ENCODE peak calls at places on chromosomes 1 and 21, in six cellular contexts. E, U, I, L, G and K are unnamed samples.

GRCh38 chr21:44337941-44338895 is 972 bp downstream of the CFAP410 start:
- DNase-seq in E (peak), U (peak), I (peak), L (peak), G (peak), K (peak)

GRCh38 chr1:59062743-59063142 is 234.2 kb upstream of the FGGY start:
- DNase-seq in E (no peak), U (no peak), I (peak), L (peak), G (no peak), K (peak)

GRCh38 chr1:220300442-220301121 is 28.3 kb upstream of the RAB3GAP2 start:
- DNase-seq in E (peak), U (no peak), I (peak), L (peak), G (no peak), K (peak)

GRCh38 chr1:65440915-65441314 is 20.4 kb downstream of the LEPR start:
- DNase-seq in E (no peak), U (no peak), I (no peak), L (no peak), G (no peak), K (no peak)

GRCh38 chr1:38028671-38029070 is 16.1 kb downstream of the UTP11 start:
- DNase-seq in E (no peak), U (no peak), I (no peak), L (no peak), G (peak), K (no peak)

GRCh38 chr1:118767971-118768370 is 220.2 kb downstream of the TBX15 start:
- DNase-seq in E (no peak), U (no peak), I (no peak), L (no peak), G (no peak), K (no peak)

GRCh38 chr1:9291914-9292360 is 757 bp upstream of the SPSB1 start:
- DNase-seq in E (peak), U (peak), I (no peak), L (peak), G (no peak), K (peak)

GRCh38 chr1:240776237-240776636 is 164.3 kb upstream of the GREM2 start:
- DNase-seq in E (no peak), U (no peak), I (no peak), L (no peak), G (no peak), K (peak)

GRCh38 chr21:21096956-21097355 is 98.7 kb downstream of the NCAM2 start:
- DNase-seq in E (no peak), U (no peak), I (no peak), L (no peak), G (no peak), K (no peak)

GRCh38 chr1:154599658-154600057 is 8.3 kb downstream of the ADAR start:
- DNase-seq in E (no peak), U (no peak), I (no peak), L (no peak), G (no peak), K (no peak)

GRCh38 chr21:41678016-41678935 is 88.6 kb downstream of the RIPK4 start:
- DNase-seq in E (no peak), U (no peak), I (peak), L (peak), G (peak), K (peak)

GRCh38 chr1:229220163-229220846 is 50.6 kb upstream of the RAB4A start:
- DNase-seq in E (no peak), U (no peak), I (no peak), L (no peak), G (no peak), K (no peak)

GRCh38 chr1:226002667-226003501 is 3.7 kb upstream of the SDE2 start:
- DNase-seq in E (peak), U (peak), I (no peak), L (peak), G (peak), K (peak)

GRCh38 chr1:212856755-212857154 is 1.3 kb upstream of the FLVCR1 start:
- DNase-seq in E (no peak), U (no peak), I (no peak), L (no peak), G (no peak), K (no peak)

GRCh38 chr1:41902125-41902524 is 16.6 kb downstream of the HIVEP3 start:
- DNase-seq in E (no peak), U (no peak), I (no peak), L (no peak), G (no peak), K (peak)

GRCh38 chr1:27234054-27234882 is at the start of gene WDTC1:
- DNase-seq in E (peak), U (peak), I (peak), L (peak), G (peak), K (peak)

GRCh38 chr1:117897551-117897950 is 31.9 kb downstream of the GDAP2 start:
- DNase-seq in E (no peak), U (no peak), I (no peak), L (peak), G (no peak), K (peak)

GRCh38 chr1:54547601-54548388 is at the start of gene ACOT11:
- DNase-seq in E (peak), U (peak), I (no peak), L (no peak), G (peak), K (no peak)

GRCh38 chr1:110668523-110668922 is 6.2 kb downstream of the KCNA3 start:
- DNase-seq in E (no peak), U (no peak), I (no peak), L (no peak), G (no peak), K (no peak)

GRCh38 chr1:161172776-161173376 is 4.4 kb downstream of the B4GALT3 start:
- DNase-seq in E (no peak), U (no peak), I (no peak), L (no peak), G (no peak), K (no peak)

GRCh38 chr1:10514490-10515235 is 39.9 kb downstream of the PEX14 start:
- DNase-seq in E (no peak), U (no peak), I (no peak), L (peak), G (peak), K (peak)

GRCh38 chr1:51139474-51139873 is 37.4 kb downstream of the C1orf185 start:
- DNase-seq in E (no peak), U (no peak), I (no peak), L (no peak), G (no peak), K (no peak)

GRCh38 chr1:19423130-19423529 is 62.2 kb downstream of the CAPZB start:
- DNase-seq in E (no peak), U (no peak), I (no peak), L (no peak), G (no peak), K (no peak)

GRCh38 chr1:35605882-35606182 is 32.7 kb downstream of the TFAP2E start:
- DNase-seq in E (no peak), U (no peak), I (peak), L (peak), G (no peak), K (no peak)

GRCh38 chr1:81832573-81832972 is 31.8 kb downstream of the ADGRL2 start:
- DNase-seq in E (no peak), U (no peak), I (no peak), L (peak), G (no peak), K (no peak)

GRCh38 chr1:230112131-230112701 is 45.2 kb downstream of the GALNT2 start:
- DNase-seq in E (peak), U (no peak), I (no peak), L (no peak), G (no peak), K (no peak)

GRCh38 chr1:221774054-221774842 is 32.4 kb upstream of the DUSP10 start:
- DNase-seq in E (no peak), U (no peak), I (no peak), L (no peak), G (no peak), K (no peak)

GRCh38 chr21:45617021-45617930 is 26.2 kb upstream of the PCBP3 start:
- DNase-seq in E (no peak), U (no peak), I (no peak), L (no peak), G (no peak), K (no peak)

GRCh38 chr1:153649137-153649866 is 9.2 kb upstream of the SNAPIN start:
- DNase-seq in E (no peak), U (peak), I (no peak), L (no peak), G (no peak), K (no peak)

GRCh38 chr1:179095924-179096323 is 14.1 kb downstream of the TOR3A start:
- DNase-seq in E (no peak), U (no peak), I (no peak), L (no peak), G (no peak), K (no peak)

GRCh38 chr1:89608627-89609338 is 24.1 kb upstream of the LRRC8C start:
- DNase-seq in E (no peak), U (peak), I (no peak), L (peak), G (no peak), K (peak)

GRCh38 chr1:234865171-234866006 is 255.4 kb upstream of the IRF2BP2 start:
- DNase-seq in E (no peak), U (no peak), I (no peak), L (no peak), G (no peak), K (no peak)

GRCh38 chr1:10402729-10403274 is 3.9 kb downstream of the PGD start:
- DNase-seq in E (no peak), U (no peak), I (no peak), L (no peak), G (no peak), K (no peak)

GRCh38 chr1:3954391-3955160 is 54.5 kb upstream of the C1orf174 start:
- DNase-seq in E (no peak), U (no peak), I (no peak), L (no peak), G (peak), K (no peak)

GRCh38 chr1:177174921-177175634 is 4.3 kb downstream of the BRINP2 start:
- DNase-seq in E (peak), U (no peak), I (no peak), L (no peak), G (no peak), K (no peak)